ENCODE peak calls at places on chromosomes 2 and 18, in seven cellular contexts. K is psoas muscle, Z is HCT116, P is Peyer's patch, M is tibial artery, T is GM23248, G is mesendoderm. R is an unnamed sample.

GRCh38 chr18:68456985-68457384 is 257.9 kb downstream of the TMX3 start:
- DNase-seq in M (no peak), P (no peak), G (no peak), T (no peak), K (no peak), Z (no peak), R (no peak)

GRCh38 chr2:211654211-211654780 is 884.3 kb downstream of the ERBB4 start:
- DNase-seq in M (no peak), K (no peak), Z (no peak), P (no peak), G (no peak), T (no peak), R (no peak)

GRCh38 chr2:23002234-23002633 is 382.7 kb upstream of the KLHL29 start:
- DNase-seq in K (no peak), Z (no peak), G (peak; percentile 29), P (no peak), T (no peak), M (no peak), R (no peak)

GRCh38 chr18:2316686-2317308 is 254.5 kb downstream of the METTL4 start:
- DNase-seq in K (no peak), G (no peak), M (no peak), T (no peak), Z (no peak), P (no peak), R (no peak)

GRCh38 chr2:212177724-212178123 is 360.9 kb downstream of the ERBB4 start:
- DNase-seq in Z (peak; percentile 6), P (no peak), G (peak; percentile 49), T (peak; percentile 19), K (no peak), M (no peak), R (no peak)

GRCh38 chr2:25941042-25941441 is 41.3 kb downstream of the KIF3C start:
- DNase-seq in Z (no peak), M (no peak), P (no peak), G (no peak), T (no peak), K (no peak), R (no peak)

GRCh38 chr2:60992985-60993392 is 24.5 kb upstream of the PEX13 start:
- DNase-seq in M (no peak), K (no peak), T (no peak), G (no peak), P (peak; percentile 46), Z (no peak), R (no peak)

GRCh38 chr2:240960309-240960962 is 38.0 kb upstream of the SNED1 start:
- DNase-seq in T (no peak), G (no peak), Z (no peak), M (peak; percentile 5), P (peak; percentile 16), K (peak; percentile 70), R (peak; percentile 81)

GRCh38 chr2:205781244-205781643 is 98.9 kb downstream of the NRP2 start:
- DNase-seq in Z (no peak), M (no peak), T (no peak), G (no peak), P (no peak), K (no peak), R (no peak)

GRCh38 chr2:205776720-205777119 is 94.4 kb downstream of the NRP2 start:
- DNase-seq in K (no peak), M (no peak), Z (no peak), T (no peak), P (no peak), G (no peak), R (no peak)

GRCh38 chr2:205776139-205776538 is 93.8 kb downstream of the NRP2 start:
- DNase-seq in G (peak; percentile 89), Z (peak; percentile 55), M (no peak), T (peak; percentile 34), P (no peak), K (peak; percentile 64), R (peak; percentile 79)

GRCh38 chr2:205780645-205781044 is 98.3 kb downstream of the NRP2 start:
- DNase-seq in Z (no peak), K (no peak), M (no peak), G (no peak), P (no peak), T (no peak), R (no peak)

DNA sequence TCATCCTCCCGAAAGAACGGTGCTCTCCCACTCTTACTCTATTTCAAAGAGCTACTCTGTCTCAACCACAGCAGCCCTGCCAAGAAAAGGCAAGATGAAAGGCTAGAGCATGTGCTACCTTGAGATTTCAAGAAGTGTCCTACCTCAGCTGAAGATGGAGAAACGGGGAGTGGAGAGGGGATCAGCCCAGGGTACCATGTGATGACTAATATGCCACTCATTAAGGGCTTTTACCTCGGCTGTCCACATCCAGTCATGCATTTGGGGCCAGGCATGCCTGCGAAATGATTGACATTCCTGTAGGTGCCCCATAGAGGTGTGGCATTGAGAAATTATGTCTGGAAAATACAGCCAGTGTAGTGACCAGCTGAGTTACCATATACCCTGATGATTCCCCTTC is 96.0 kb downstream of the NRP2 start:
- DNase-seq in K (no peak), T (no peak), Z (no peak), P (no peak), G (no peak), M (no peak), R (no peak)
- H3K36me3 ChIP-seq in K (no peaks in the 10 kb centered on the region), T (no peaks in the 10 kb centered on the region), Z (no peaks in the 10 kb centered on the region), P (no peaks in the 10 kb centered on the region), G (no peaks in the 10 kb centered on the region), M (no peaks in the 10 kb centered on the region), R (no peaks in the 10 kb centered on the region)

GRCh38 chr2:51994123-51994788 is 962.3 kb upstream of the NRXN1 start:
- DNase-seq in M (no peak), P (no peak), T (no peak), G (no peak), K (no peak), Z (no peak), R (no peak)
- H3K27ac ChIP-seq in M (no peak overlapping the region), P (no peak overlapping the region), T (peak overlapping the region; percentile 79), G (no peak overlapping the region), K (no peak overlapping the region), Z (no peak overlapping the region), R (no peak overlapping the region)

GRCh38 chr2:176150338-176151198 is 782 bp upstream of the HOXD4 start:
- DNase-seq in P (no peak), K (no peak), G (no peak), M (no peak), T (no peak), Z (no peak), R (no peak)

GRCh38 chr2:176149484-176150337 is 1.6 kb upstream of the HOXD4 start:
- DNase-seq in M (no peak), T (no peak), P (no peak), G (no peak), K (no peak), Z (no peak), R (no peak)

GRCh38 chr2:176151199-176152099 is at the start of gene HOXD4:
- DNase-seq in T (no peak), M (no peak), P (no peak), G (peak; percentile 36), K (peak; percentile 34), Z (no peak), R (no peak)

GRCh38 chr2:176154853-176155252 is 2.3 kb upstream of the HOXD3 start:
- DNase-seq in Z (no peak), T (no peak), P (no peak), K (no peak), G (no peak), M (no peak), R (no peak)

DNA sequence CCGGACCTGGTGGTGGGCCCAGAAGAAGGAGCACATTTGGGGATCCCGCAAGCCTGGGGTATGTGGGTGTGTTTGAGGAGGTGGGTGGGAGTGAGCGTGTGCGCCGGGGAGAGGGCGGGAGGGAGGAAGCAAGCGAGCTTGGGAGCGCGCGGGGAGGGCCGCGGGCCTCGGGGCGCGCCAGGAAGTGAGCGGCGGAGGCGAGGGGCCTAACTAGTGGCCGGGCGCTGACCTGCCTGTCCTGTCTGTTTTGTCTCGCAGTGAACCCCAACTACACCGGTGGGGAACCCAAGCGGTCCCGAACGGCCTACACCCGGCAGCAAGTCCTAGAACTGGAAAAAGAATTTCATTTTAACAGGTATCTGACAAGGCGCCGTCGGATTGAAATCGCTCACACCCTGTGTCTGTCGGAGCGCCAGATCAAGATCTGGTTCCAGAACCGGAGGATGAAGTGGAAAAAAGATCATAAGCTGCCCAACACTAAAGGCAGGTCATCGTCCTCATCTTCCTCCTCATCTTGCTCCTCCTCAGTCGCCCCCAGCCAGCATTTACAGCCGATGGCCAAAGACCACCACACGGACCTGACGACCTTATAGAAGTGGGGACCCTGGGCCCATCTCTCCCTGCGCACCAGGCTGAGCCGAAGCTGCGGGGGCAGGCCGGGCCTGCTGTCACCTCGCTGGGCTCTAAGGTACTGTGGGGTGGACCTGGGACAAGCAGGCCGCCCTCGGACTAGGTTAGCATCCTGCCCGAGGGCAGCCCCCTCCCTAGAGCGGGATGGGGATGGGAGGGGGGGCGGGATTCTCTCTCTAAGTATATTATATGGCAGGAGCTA is 1.2 kb downstream of the HOXD4 start:
- DNase-seq in M (no peak), T (no peak), K (no peak), G (no peak), P (no peak), Z (no peak), R (no peak)
- H3K4me3 ChIP-seq in M (no peak overlapping the region), T (no peak overlapping the region), K (no peak overlapping the region), G (no peak overlapping the region), P (no peak overlapping the region), Z (no peak overlapping the region), R (no peak overlapping the region)

GRCh38 chr18:12377556-12378553 is 828 bp upstream of the AFG3L2 start:
- DNase-seq in Z (no peak), M (no peak), T (peak; percentile 99), G (peak; percentile 75), K (no peak), P (no peak), R (no peak)
- H3K36me3 ChIP-seq in Z (no peaks in the 10 kb centered on the region), M (no peaks in the 10 kb centered on the region), T (no peaks in the 10 kb centered on the region), G (no peaks in the 10 kb centered on the region), K (no peaks in the 10 kb centered on the region), P (no peaks in the 10 kb centered on the region), R (no peaks in the 10 kb centered on the region)

DNA sequence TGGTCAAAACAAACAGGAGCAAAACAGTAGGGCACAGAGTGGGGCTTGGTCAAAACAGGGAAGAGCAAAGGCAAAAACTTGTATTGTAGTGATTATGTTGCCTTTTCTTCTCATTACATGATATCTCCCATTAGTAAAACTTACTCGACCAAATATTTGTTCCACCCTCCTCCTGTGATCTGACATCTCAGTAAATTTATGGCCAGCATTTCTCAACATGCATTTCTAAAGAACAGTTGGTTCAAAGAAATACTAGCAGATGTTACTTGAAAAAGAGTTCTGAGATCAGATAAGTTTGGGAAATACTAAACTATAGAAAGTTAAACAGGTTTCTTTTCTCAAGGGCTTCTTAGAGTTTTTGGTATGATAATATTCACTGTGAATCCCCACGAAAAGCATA is 423.1 kb downstream of the FIGN start:
- DNase-seq in G (no peak), M (no peak), T (no peak), P (no peak), Z (no peak), K (no peak), R (no peak)
- H3K27ac ChIP-seq in G (no peak overlapping the region), M (no peak overlapping the region), T (no peak overlapping the region), P (no peak overlapping the region), Z (no peak overlapping the region), K (no peak overlapping the region), R (no peak overlapping the region)